ENCODE peak calls at places on chromosomes 5 and 9, in nine cellular contexts. W, O, T, J, C, X, R, G and S are unnamed samples.

GRCh38 chr9:38079410-38080105 is 10.5 kb upstream of the SHB start:
- DNase-seq in C (peak), G (peak), J (no peak), R (peak), T (peak), O (no peak), X (no peak), W (peak), S (no peak)

GRCh38 chr5:13944564-13945195 is at the start of gene DNAH5:
- DNase-seq in T (no peak), X (peak), G (no peak), J (peak), R (no peak), W (no peak), O (no peak), C (peak), S (no peak)

GRCh38 chr5:10485142-10485795 is 43.6 kb downstream of the ROPN1L start:
- DNase-seq in T (peak), G (peak), W (peak), O (no peak), C (peak), R (peak), X (no peak), J (no peak), S (no peak)

GRCh38 chr5:153953411-153953810 is 85.3 kb downstream of the FAM114A2 start:
- DNase-seq in G (no peak), X (no peak), T (no peak), R (no peak), J (no peak), O (no peak), C (no peak), W (no peak), S (no peak)

GRCh38 chr9:2231831-2232230 is 216.7 kb downstream of the SMARCA2 start:
- DNase-seq in C (peak), T (no peak), J (no peak), W (no peak), O (no peak), R (no peak), G (peak), X (no peak), S (no peak)

GRCh38 chr5:124704594-124705284 is 41.7 kb downstream of the ZNF608 start:
- DNase-seq in J (no peak), G (no peak), T (no peak), R (no peak), O (no peak), C (no peak), W (no peak), X (no peak), S (no peak)

GRCh38 chr9:135281661-135282000 is 194.2 kb downstream of the OLFM1 start:
- DNase-seq in X (no peak), G (no peak), T (no peak), R (no peak), C (no peak), O (no peak), J (no peak), W (no peak), S (no peak)

GRCh38 chr5:32504923-32505596 is 60.5 kb upstream of the ZFR start:
- DNase-seq in X (no peak), R (peak), T (no peak), O (no peak), W (peak), G (peak), J (no peak), C (peak), S (no peak)

GRCh38 chr5:179953934-179954833 is 46.5 kb upstream of the TBC1D9B start:
- DNase-seq in X (no peak), G (peak), T (no peak), C (no peak), J (peak), O (no peak), R (no peak), W (no peak), S (no peak)

GRCh38 chr9:136075134-136075841 is 19.8 kb downstream of the NACC2 start:
- DNase-seq in C (no peak), O (no peak), R (no peak), G (no peak), W (peak), T (no peak), X (no peak), J (no peak), S (no peak)

GRCh38 chr5:14663734-14664269 is 716 bp upstream of the OTULIN start:
- DNase-seq in X (no peak), R (no peak), J (no peak), C (no peak), T (peak), W (no peak), O (no peak), G (peak), S (peak)

GRCh38 chr5:131389096-131389868 is 125.4 kb downstream of the CDC42SE2 start:
- DNase-seq in R (no peak), G (no peak), C (no peak), T (no peak), X (no peak), J (no peak), O (no peak), W (no peak), S (no peak)

GRCh38 chr5:30918171-30918570 is 275.3 kb upstream of the CDH6 start:
- DNase-seq in X (no peak), J (peak), T (no peak), C (peak), W (no peak), G (no peak), R (no peak), O (no peak), S (no peak)

GRCh38 chr9:137685886-137686420 is 67.1 kb downstream of the EHMT1 start:
- DNase-seq in R (no peak), T (no peak), J (no peak), O (no peak), C (no peak), W (no peak), X (no peak), G (no peak), S (no peak)

GRCh38 chr9:130933114-130934046 is 5.7 kb downstream of the FIBCD1 start:
- DNase-seq in W (no peak), T (no peak), R (no peak), J (peak), G (peak), O (no peak), X (no peak), C (peak), S (no peak)

GRCh38 chr5:180646289-180646962 is 3.0 kb downstream of the FLT4 start:
- DNase-seq in W (no peak), C (no peak), G (no peak), R (no peak), X (no peak), T (no peak), O (no peak), J (no peak), S (no peak)

GRCh38 chr9:19969721-19970120 is 180.9 kb upstream of the SLC24A2 start:
- DNase-seq in W (no peak), C (no peak), J (no peak), G (no peak), O (no peak), X (no peak), T (no peak), R (no peak), S (no peak)

GRCh38 chr5:126370796-126371718 is 52.2 kb upstream of the GRAMD2B start:
- DNase-seq in C (peak), X (no peak), R (no peak), G (peak), W (no peak), O (no peak), T (no peak), J (peak), S (no peak)

GRCh38 chr5:1557114-1557873 is 33.5 kb upstream of the LPCAT1 start:
- DNase-seq in C (no peak), W (peak), J (peak), T (peak), G (no peak), R (no peak), X (no peak), O (no peak), S (no peak)

GRCh38 chr5:114360816-114361723 is 800 bp upstream of the KCNN2 start:
- DNase-seq in T (no peak), C (no peak), O (no peak), G (peak), R (no peak), X (no peak), J (no peak), W (no peak), S (no peak)

GRCh38 chr5:168317521-168318147 is 26.2 kb downstream of the WWC1 start:
- DNase-seq in W (no peak), G (peak), X (peak), O (no peak), T (peak), J (peak), R (no peak), C (peak), S (no peak)